ENCODE peak calls at places on chromosomes 16 and 17, in seven cellular contexts. T, N, L, K, D, E and C are unnamed samples.

GRCh38 chr16:667780-668518 is at the start of gene RHOT2:
- DNase-seq in D (no peak), E (peak; percentile 77), N (peak; percentile 48), K (peak; percentile 96), L (peak; percentile 94), T (peak; percentile 87), C (peak; percentile 95)

GRCh38 chr17:49707246-49707607 is 537 bp downstream of the SLC35B1 start:
- DNase-seq in E (no peak), T (no peak), N (no peak), L (no peak), D (no peak), K (no peak), C (no peak)

GRCh38 chr17:50356892-50357510 is 11.1 kb downstream of the XYLT2 start:
- DNase-seq in L (no peak), T (no peak), D (no peak), K (no peak), E (no peak), N (no peak), C (no peak)

GRCh38 chr16:72992142-72992601 is 55.8 kb downstream of the ZFHX3 start:
- DNase-seq in D (no peak), E (no peak), L (peak; percentile 53), K (peak; percentile 37), T (no peak), N (no peak), C (no peak)

GRCh38 chr17:42779942-42780815 is at the start of gene WNK4:
- DNase-seq in L (peak; percentile 73), E (peak; percentile 98), D (no peak), K (peak; percentile 89), T (peak; percentile 93), N (no peak), C (no peak)

GRCh38 chr16:50667497-50668367 is 13.4 kb downstream of the SNX20 start:
- DNase-seq in D (no peak), L (no peak), N (no peak), T (no peak), E (no peak), K (no peak), C (peak; percentile 68)

GRCh38 chr17:62631936-62632924 is 4.8 kb downstream of the MRC2 start:
- DNase-seq in D (no peak), N (no peak), K (peak; percentile 9), L (no peak), T (no peak), E (no peak), C (no peak)

GRCh38 chr17:40666366-40666765 is 1.4 kb upstream of the KRT222 start:
- DNase-seq in N (no peak), T (no peak), E (no peak), D (no peak), L (no peak), K (no peak), C (no peak)

GRCh38 chr16:13064821-13065220 is 163.4 kb downstream of the SHISA9 start:
- DNase-seq in N (no peak), T (no peak), E (no peak), L (no peak), D (no peak), K (no peak), C (no peak)

GRCh38 chr17:11705111-11705510 is 106.8 kb downstream of the DNAH9 start:
- DNase-seq in E (peak; percentile 69), L (no peak), N (no peak), D (no peak), K (no peak), T (no peak), C (no peak)

GRCh38 chr16:23114131-23114904 is 34.9 kb downstream of the USP31 start:
- DNase-seq in D (no peak), T (no peak), K (no peak), L (no peak), E (no peak), N (no peak), C (no peak)

GRCh38 chr16:54346046-54346445 is 59.5 kb upstream of the IRX3 start:
- DNase-seq in D (no peak), T (no peak), K (no peak), E (no peak), L (no peak), N (no peak), C (no peak)

GRCh38 chr17:66727634-66728570 is 107.0 kb upstream of the CACNG5 start:
- DNase-seq in N (no peak), T (peak; percentile 49), E (peak; percentile 47), K (peak; percentile 87), L (peak; percentile 78), D (peak; percentile 34), C (peak; percentile 86)

GRCh38 chr17:14922421-14922820 is 342.7 kb downstream of the PMP22 start:
- DNase-seq in K (no peak), N (no peak), T (no peak), E (no peak), L (no peak), D (no peak), C (no peak)

GRCh38 chr17:31394544-31394943 is 3.1 kb downstream of the RAB11FIP4 start:
- DNase-seq in K (no peak), T (peak; percentile 73), E (peak; percentile 56), N (no peak), D (no peak), L (peak; percentile 88), C (peak; percentile 88)

GRCh38 chr17:31397256-31397939 is 5.9 kb downstream of the RAB11FIP4 start:
- DNase-seq in K (no peak), E (no peak), D (no peak), T (no peak), N (no peak), L (peak; percentile 36), C (no peak)

GRCh38 chr17:31400481-31400950 is 9.0 kb downstream of the RAB11FIP4 start:
- DNase-seq in D (no peak), N (no peak), K (no peak), T (no peak), E (no peak), L (no peak), C (no peak)

GRCh38 chr17:31401456-31402254 is 10.2 kb downstream of the RAB11FIP4 start:
- DNase-seq in D (no peak), T (no peak), K (no peak), E (no peak), N (no peak), L (no peak), C (no peak)

DNA sequence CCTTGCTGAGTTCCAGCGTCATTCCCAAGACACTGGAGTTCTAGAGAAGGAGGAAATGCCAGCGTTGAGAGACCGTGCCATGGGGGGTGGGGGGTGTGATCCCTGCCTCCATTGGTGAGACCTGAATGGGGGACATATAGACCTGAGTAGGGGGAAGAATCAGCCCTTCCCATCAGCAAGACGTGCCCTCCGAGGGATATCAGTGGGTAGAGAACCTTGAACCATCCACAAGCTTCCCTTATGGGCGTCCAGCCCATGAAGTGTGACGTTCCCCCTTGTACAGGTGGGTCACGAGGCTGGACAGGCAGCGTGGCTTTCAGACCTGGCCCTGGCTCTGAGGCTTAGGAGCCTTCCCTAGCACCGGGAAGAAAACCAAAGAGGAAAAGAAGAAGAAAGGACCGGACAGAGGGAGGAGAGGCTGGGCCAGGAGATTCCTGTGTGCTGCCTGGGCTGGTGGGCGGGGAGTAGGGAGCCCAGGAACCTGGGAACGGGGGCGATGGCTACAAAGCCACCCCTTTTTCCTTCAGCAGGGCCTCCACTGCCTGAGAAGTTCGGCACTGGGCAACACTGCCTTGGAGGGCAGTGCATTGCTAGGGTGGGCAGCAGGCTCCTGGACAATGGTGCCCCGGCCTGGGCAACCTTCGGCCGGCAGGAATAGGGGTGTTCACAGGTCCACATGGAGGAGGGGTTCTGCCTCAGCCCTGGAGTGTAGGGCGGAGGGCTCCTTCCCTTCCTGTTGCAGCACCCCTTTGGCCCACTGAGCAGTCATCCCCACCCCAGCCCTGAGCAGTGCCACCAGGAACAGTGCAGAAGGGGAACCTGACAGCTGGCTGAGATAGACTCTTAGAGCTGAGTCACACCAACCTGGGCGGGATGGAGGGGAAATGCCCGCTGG is 7.2 kb downstream of the RAB11FIP4 start:
- DNase-seq in D (no peak), L (peak; percentile 38), N (no peak), K (no peak), E (no peak), T (no peak), C (no peak)
- TF ChIP-seq JUND in D (no peak), L (no peak), N (no peak), K (no peak), E (no peak), T (no peak), C (no peak)

GRCh38 chr17:17303847-17304490 is 796 bp downstream of the NT5M start:
- DNase-seq in K (peak; percentile 34), E (no peak), L (no peak), D (no peak), T (no peak), N (no peak), C (no peak)

GRCh38 chr17:17304521-17304985 is 1.4 kb downstream of the NT5M start:
- DNase-seq in T (no peak), E (no peak), N (no peak), K (no peak), D (no peak), L (no peak), C (no peak)

GRCh38 chr17:17300624-17301568 is 2.3 kb upstream of the NT5M start:
- DNase-seq in T (no peak), L (peak; percentile 93), E (no peak), N (no peak), D (no peak), K (no peak), C (no peak)

GRCh38 chr17:17305282-17305801 is 2.2 kb downstream of the NT5M start:
- DNase-seq in D (no peak), E (peak; percentile 33), L (no peak), T (peak; percentile 38), N (peak; percentile 50), K (peak; percentile 73), C (peak; percentile 7)

GRCh38 chr17:17303010-17303846 is at the start of gene NT5M:
- DNase-seq in K (peak; percentile 95), E (peak; percentile 34), D (no peak), T (peak; percentile 86), L (peak; percentile 86), N (no peak), C (peak; percentile 85)
- TF ChIP-seq JUND in K (no peak), E (no peak), D (no peak), T (no peak), L (no peak), N (no peak), C (no peak)

GRCh38 chr17:48225725-48226567 is 118.4 kb downstream of the SNX11 start:
- DNase-seq in L (no peak), E (no peak), K (no peak), T (no peak), N (no peak), D (no peak), C (no peak)
- TF ChIP-seq JUND in L (no peak), E (no peak), K (no peak), T (no peak), N (no peak), D (no peak), C (no peak)

GRCh38 chr16:22018559-22018958 is 10.6 kb downstream of the MOSMO start:
- DNase-seq in D (no peak), T (no peak), E (no peak), L (no peak), K (no peak), N (no peak), C (no peak)
- TF ChIP-seq JUND in D (no peak), T (no peak), E (no peak), L (no peak), K (no peak), N (no peak), C (no peak)